ENCODE peak calls at places on chromosome 14, in six cellular contexts. One of them, this sample, is unnamed. For H3K4me1, the result is how much of the 10 kb centered on the place peaks cover.

GRCh38 chr14:51168220-51168613 is 71.8 kb upstream of the TMX1 start:
- DNase-seq in suprapubic skin: no peak
- DNase-seq in A549: no peak
- DNase-seq in ovary: no peak
- DNase-seq in H1: no peak
- DNase-seq in HepG2: no peak
- DNase-seq in this sample: no peak

GRCh38 chr14:92719890-92720323 is 28.5 kb downstream of the LGMN start:
- DNase-seq in suprapubic skin: no peak
- DNase-seq in A549: no peak
- DNase-seq in H1: no peak
- DNase-seq in HepG2: no peak
- DNase-seq in ovary: no peak
- DNase-seq in this sample: no peak

GRCh38 chr14:68682166-68683103 is 110.4 kb downstream of the ZFP36L1 start:
- DNase-seq in H1: no peak
- DNase-seq in ovary: peak
- DNase-seq in A549: peak
- DNase-seq in HepG2: peak
- DNase-seq in suprapubic skin: peak
- DNase-seq in this sample: no peak

GRCh38 chr14:68592948-68593347 is 199.9 kb downstream of the ZFP36L1 start:
- DNase-seq in H1: no peak
- DNase-seq in suprapubic skin: peak
- DNase-seq in HepG2: no peak
- DNase-seq in A549: no peak
- DNase-seq in ovary: no peak
- DNase-seq in this sample: no peak

GRCh38 chr14:34368115-34368970 is 93.7 kb downstream of the SPTSSA start:
- DNase-seq in HepG2: peak
- DNase-seq in suprapubic skin: no peak
- DNase-seq in ovary: no peak
- DNase-seq in A549: no peak
- DNase-seq in H1: no peak
- DNase-seq in this sample: no peak

GRCh38 chr14:97107070-97107469 is 309.9 kb downstream of the VRK1 start:
- DNase-seq in suprapubic skin: no peak
- DNase-seq in HepG2: no peak
- DNase-seq in ovary: no peak
- DNase-seq in H1: no peak
- DNase-seq in A549: peak
- DNase-seq in this sample: no peak

GRCh38 chr14:38389666-38390065 is 133.8 kb upstream of the CLEC14A start:
- DNase-seq in A549: no peak
- DNase-seq in suprapubic skin: no peak
- DNase-seq in H1: no peak
- DNase-seq in HepG2: no peak
- DNase-seq in ovary: no peak
- DNase-seq in this sample: no peak

GRCh38 chr14:92693998-92694780 is 54.2 kb downstream of the LGMN start:
- DNase-seq in ovary: no peak
- DNase-seq in HepG2: peak
- DNase-seq in suprapubic skin: peak
- DNase-seq in H1: no peak
- DNase-seq in A549: peak
- DNase-seq in this sample: peak

GRCh38 chr14:23054000-23054811 is 3.1 kb downstream of the CDH24 start:
- DNase-seq in HepG2: no peak
- DNase-seq in suprapubic skin: no peak
- DNase-seq in H1: no peak
- DNase-seq in A549: no peak
- DNase-seq in ovary: peak
- DNase-seq in this sample: no peak

GRCh38 chr14:61231810-61232209 is 49.3 kb downstream of the TMEM30B start:
- DNase-seq in H1: no peak
- DNase-seq in ovary: no peak
- DNase-seq in HepG2: no peak
- DNase-seq in A549: no peak
- DNase-seq in suprapubic skin: no peak
- DNase-seq in this sample: no peak

GRCh38 chr14:85531594-85532391 is 1.8 kb downstream of the FLRT2 start:
- DNase-seq in ovary: peak
- DNase-seq in H1: peak
- DNase-seq in HepG2: no peak
- DNase-seq in A549: peak
- DNase-seq in suprapubic skin: peak
- DNase-seq in this sample: peak

GRCh38 chr14:94171208-94171607 is 2.9 kb upstream of the PPP4R4 start:
- DNase-seq in ovary: no peak
- DNase-seq in HepG2: no peak
- DNase-seq in suprapubic skin: no peak
- DNase-seq in A549: no peak
- DNase-seq in H1: no peak
- DNase-seq in this sample: no peak

GRCh38 chr14:74954232-74954946 is 1.0 kb downstream of the PGF start:
- DNase-seq in ovary: no peak
- DNase-seq in H1: no peak
- DNase-seq in suprapubic skin: no peak
- DNase-seq in A549: no peak
- DNase-seq in HepG2: peak
- DNase-seq in this sample: peak

GRCh38 chr14:53850714-53851296 is 105.8 kb downstream of the BMP4 start:
- DNase-seq in A549: peak
- DNase-seq in ovary: no peak
- DNase-seq in HepG2: peak
- DNase-seq in suprapubic skin: no peak
- DNase-seq in H1: no peak
- DNase-seq in this sample: no peak

GRCh38 chr14:69046468-69046867 is 67.4 kb upstream of the ACTN1 start:
- DNase-seq in ovary: no peak
- DNase-seq in A549: no peak
- DNase-seq in HepG2: no peak
- DNase-seq in H1: no peak
- DNase-seq in suprapubic skin: no peak
- DNase-seq in this sample: peak

GRCh38 chr14:68526420-68527105 is 266.3 kb downstream of the ZFP36L1 start:
- DNase-seq in H1: no peak
- DNase-seq in suprapubic skin: no peak
- DNase-seq in HepG2: no peak
- DNase-seq in ovary: no peak
- DNase-seq in A549: no peak
- DNase-seq in this sample: peak

GRCh38 chr14:54568821-54569591 is 2.1 kb downstream of the SAMD4A start:
- DNase-seq in A549: no peak
- DNase-seq in suprapubic skin: peak
- DNase-seq in H1: no peak
- DNase-seq in ovary: no peak
- DNase-seq in HepG2: peak
- DNase-seq in this sample: peak

GRCh38 chr14:94816113-94816512 is 46.2 kb upstream of the GSC start:
- DNase-seq in suprapubic skin: no peak
- DNase-seq in A549: no peak
- DNase-seq in HepG2: no peak
- DNase-seq in H1: no peak
- DNase-seq in ovary: no peak
- DNase-seq in this sample: no peak

GRCh38 chr14:90523544-90523943 is 126.7 kb downstream of the CALM1 start:
- DNase-seq in A549: no peak
- DNase-seq in HepG2: no peak
- DNase-seq in suprapubic skin: no peak
- DNase-seq in ovary: no peak
- DNase-seq in H1: no peak
- DNase-seq in this sample: no peak

GRCh38 chr14:25178255-25178654 is 128.3 kb upstream of the STXBP6 start:
- DNase-seq in A549: no peak
- DNase-seq in HepG2: no peak
- DNase-seq in ovary: no peak
- DNase-seq in H1: no peak
- DNase-seq in suprapubic skin: no peak
- DNase-seq in this sample: no peak

GRCh38 chr14:102421366-102422057 is 58.8 kb downstream of the TECPR2 start:
- DNase-seq in A549: no peak
- DNase-seq in HepG2: no peak
- DNase-seq in ovary: no peak
- DNase-seq in suprapubic skin: peak
- DNase-seq in H1: no peak
- DNase-seq in this sample: no peak

GRCh38 chr14:100103261-100104005 is 38.2 kb downstream of the EVL start:
- DNase-seq in H1: no peak
- DNase-seq in HepG2: no peak
- DNase-seq in ovary: peak
- DNase-seq in suprapubic skin: peak
- DNase-seq in A549: no peak
- DNase-seq in this sample: no peak

GRCh38 chr14:82447586-82447985 is 913.9 kb upstream of the SEL1L start:
- DNase-seq in ovary: no peak
- DNase-seq in suprapubic skin: no peak
- DNase-seq in H1: no peak
- DNase-seq in A549: no peak
- DNase-seq in HepG2: no peak
- DNase-seq in this sample: no peak

GRCh38 chr14:34792593-34792992 is 78.2 kb upstream of the CFL2 start:
- DNase-seq in HepG2: no peak
- DNase-seq in ovary: no peak
- DNase-seq in H1: no peak
- DNase-seq in suprapubic skin: no peak
- DNase-seq in A549: no peak
- DNase-seq in this sample: no peak

GRCh38 chr14:35543006-35543405 is 9.0 kb downstream of the INSM2 start:
- DNase-seq in ovary: no peak
- DNase-seq in HepG2: no peak
- DNase-seq in suprapubic skin: no peak
- DNase-seq in A549: no peak
- DNase-seq in H1: no peak
- DNase-seq in this sample: no peak

GRCh38 chr14:92644601-92645515 is 103.6 kb downstream of the LGMN start:
- DNase-seq in H1: no peak
- DNase-seq in ovary: no peak
- DNase-seq in HepG2: no peak
- DNase-seq in suprapubic skin: no peak
- DNase-seq in A549: no peak
- DNase-seq in this sample: no peak

GRCh38 chr14:99420711-99421110 is 59.9 kb downstream of the SETD3 start:
- DNase-seq in ovary: no peak
- DNase-seq in suprapubic skin: no peak
- DNase-seq in H1: no peak
- DNase-seq in HepG2: no peak
- DNase-seq in A549: no peak
- DNase-seq in this sample: no peak

GRCh38 chr14:35229495-35230089 is 62.6 kb upstream of the PSMA6 start:
- DNase-seq in ovary: no peak
- DNase-seq in HepG2: peak
- DNase-seq in A549: peak
- DNase-seq in H1: no peak
- DNase-seq in suprapubic skin: no peak
- DNase-seq in this sample: no peak

DNA sequence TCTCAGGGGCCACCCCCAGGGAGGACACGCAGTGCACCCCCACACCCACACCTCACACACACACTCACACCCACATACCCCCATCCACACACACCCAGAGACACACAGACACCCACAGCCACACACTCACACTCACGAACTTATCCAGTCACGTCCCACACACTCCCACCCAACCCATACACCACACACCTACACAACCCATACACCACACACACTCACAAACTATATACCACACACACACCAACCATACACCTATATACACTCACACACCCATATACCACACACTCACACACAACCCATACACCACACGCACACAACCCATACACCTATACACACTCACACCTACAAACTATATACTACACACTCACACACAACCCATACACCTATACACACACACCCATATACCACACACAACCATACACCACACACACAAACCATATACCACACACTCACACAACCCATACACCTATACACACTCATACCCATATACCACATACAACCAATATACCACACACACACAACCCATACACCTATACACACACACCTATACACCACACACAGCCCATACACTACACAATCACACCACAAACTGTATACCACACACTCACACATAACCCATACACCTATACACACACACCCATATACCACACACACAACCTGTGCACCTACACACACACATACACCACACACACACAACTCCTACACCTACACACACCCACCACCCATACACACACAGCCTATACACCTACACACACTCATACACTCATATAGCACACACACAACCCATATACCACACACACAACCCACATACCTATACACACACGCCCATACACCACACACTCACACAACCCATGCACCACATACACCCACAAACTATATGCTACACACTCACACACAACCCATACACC is 42.7 kb downstream of the TMEM121 start:
- DNase-seq in A549: no peak
- DNase-seq in H1: no peak
- DNase-seq in HepG2: no peak
- DNase-seq in ovary: no peak
- DNase-seq in suprapubic skin: no peak
- DNase-seq in this sample: no peak
- H3K4me1 ChIP-seq in A549: under half
- H3K4me1 ChIP-seq in H1: under half
- H3K4me1 ChIP-seq in HepG2: under half
- H3K4me1 ChIP-seq in ovary: under half
- H3K4me1 ChIP-seq in suprapubic skin: under half
- H3K4me1 ChIP-seq in this sample: under half

GRCh38 chr14:20680363-20680762 is 4.0 kb upstream of the RNASE4 start:
- DNase-seq in suprapubic skin: no peak
- DNase-seq in HepG2: no peak
- DNase-seq in A549: no peak
- DNase-seq in ovary: no peak
- DNase-seq in H1: no peak
- DNase-seq in this sample: no peak
- H3K4me3 ChIP-seq in suprapubic skin: no peak
- H3K4me3 ChIP-seq in HepG2: peak
- H3K4me3 ChIP-seq in A549: peak
- H3K4me3 ChIP-seq in ovary: no peak
- H3K4me3 ChIP-seq in H1: peak
- H3K4me3 ChIP-seq in this sample: no peak

DNA sequence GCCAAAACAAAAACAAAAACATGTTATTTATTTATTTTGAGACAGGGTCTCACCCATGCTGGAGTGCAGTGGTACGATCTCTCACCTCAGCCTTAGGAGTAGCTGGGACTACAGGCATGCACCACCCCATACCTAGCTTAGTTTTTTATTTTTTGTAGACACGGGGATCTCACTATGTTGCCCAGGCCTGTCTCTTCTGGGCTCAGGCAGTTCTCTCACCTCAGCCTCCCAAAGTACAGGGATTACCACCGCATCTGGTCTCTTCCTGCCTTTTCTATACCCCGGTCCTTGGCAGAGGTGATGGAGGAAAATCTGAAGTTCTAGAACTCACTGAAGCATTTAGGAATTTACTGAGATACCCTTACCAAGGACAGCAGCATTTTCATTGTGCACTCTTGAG is 6.8 kb upstream of the IRF2BPL start:
- DNase-seq in suprapubic skin: no peak
- DNase-seq in ovary: no peak
- DNase-seq in HepG2: no peak
- DNase-seq in A549: no peak
- DNase-seq in H1: no peak
- DNase-seq in this sample: no peak
- H3K4me1 ChIP-seq in suprapubic skin: half or more
- H3K4me1 ChIP-seq in ovary: under half
- H3K4me1 ChIP-seq in HepG2: half or more
- H3K4me1 ChIP-seq in A549: half or more
- H3K4me1 ChIP-seq in H1: under half
- H3K4me1 ChIP-seq in this sample: under half

GRCh38 chr14:103879570-103880333 is 32.4 kb upstream of the PPP1R13B start:
- DNase-seq in ovary: peak
- DNase-seq in H1: peak
- DNase-seq in suprapubic skin: peak
- DNase-seq in A549: peak
- DNase-seq in HepG2: peak
- DNase-seq in this sample: no peak
- H3K4me3 ChIP-seq in ovary: peak
- H3K4me3 ChIP-seq in H1: no peak
- H3K4me3 ChIP-seq in suprapubic skin: peak
- H3K4me3 ChIP-seq in A549: peak
- H3K4me3 ChIP-seq in HepG2: peak
- H3K4me3 ChIP-seq in this sample: peak

This sample was measured in aorta.